ENCODE peak calls at places on chromosomes 13 and 19, in four cellular contexts. One of them, this sample, is unnamed.

GRCh38 chr13:46341112-46341711 is 45.8 kb downstream of the RUBCNL start:
- DNase-seq in A549: no peak
- DNase-seq in K562: no peak
- DNase-seq in WTC11: no peak
- DNase-seq in this sample: no peak

GRCh38 chr19:45472557-45473365 is 5.0 kb downstream of the FOSB start:
- DNase-seq in A549: no peak
- DNase-seq in K562: no peak
- DNase-seq in WTC11: no peak
- DNase-seq in this sample: no peak

GRCh38 chr13:93398167-93398566 is 171.6 kb downstream of the GPC6 start:
- DNase-seq in A549: no peak
- DNase-seq in K562: no peak
- DNase-seq in WTC11: no peak
- DNase-seq in this sample: no peak

GRCh38 chr13:113971471-113972231 is 2.2 kb downstream of the C13orf46 start:
- DNase-seq in A549: no peak
- DNase-seq in K562: no peak
- DNase-seq in WTC11: peak
- DNase-seq in this sample: no peak

GRCh38 chr19:35522745-35523327 is 5.3 kb downstream of the SBSN start:
- DNase-seq in A549: no peak
- DNase-seq in K562: no peak
- DNase-seq in WTC11: no peak
- DNase-seq in this sample: no peak

GRCh38 chr19:42528354-42529247 is at the start of gene CEACAM1:
- DNase-seq in A549: no peak
- DNase-seq in K562: no peak
- DNase-seq in WTC11: no peak
- DNase-seq in this sample: peak

GRCh38 chr13:33286143-33286542 is 588 bp upstream of the STARD13 start:
- DNase-seq in A549: no peak
- DNase-seq in K562: no peak
- DNase-seq in WTC11: no peak
- DNase-seq in this sample: no peak

GRCh38 chr19:41175825-41176734 is 16.9 kb upstream of the CYP2S1 start:
- DNase-seq in A549: peak
- DNase-seq in K562: no peak
- DNase-seq in WTC11: peak
- DNase-seq in this sample: peak

GRCh38 chr19:43518051-43518450 is 8.9 kb downstream of the ETHE1 start:
- DNase-seq in A549: no peak
- DNase-seq in K562: no peak
- DNase-seq in WTC11: no peak
- DNase-seq in this sample: no peak

GRCh38 chr19:375395-376110 is 31.0 kb upstream of the MIER2 start:
- DNase-seq in A549: no peak
- DNase-seq in K562: no peak
- DNase-seq in WTC11: no peak
- DNase-seq in this sample: no peak

GRCh38 chr19:46962030-46962570 is 57.5 kb upstream of the NPAS1 start:
- DNase-seq in A549: no peak
- DNase-seq in K562: no peak
- DNase-seq in WTC11: no peak
- DNase-seq in this sample: no peak

GRCh38 chr13:113349050-113349449 is 14.9 kb downstream of the GRTP1 start:
- DNase-seq in A549: no peak
- DNase-seq in K562: no peak
- DNase-seq in WTC11: no peak
- DNase-seq in this sample: no peak

GRCh38 chr13:28273919-28274318 is 135.6 kb downstream of the PAN3 start:
- DNase-seq in A549: no peak
- DNase-seq in K562: no peak
- DNase-seq in WTC11: no peak
- DNase-seq in this sample: no peak

GRCh38 chr13:30725331-30726085 is 9.8 kb upstream of the ALOX5AP start:
- DNase-seq in A549: no peak
- DNase-seq in K562: no peak
- DNase-seq in WTC11: no peak
- DNase-seq in this sample: no peak

GRCh38 chr19:55576746-55577145 is 3.9 kb downstream of the ZNF579 start:
- DNase-seq in A549: no peak
- DNase-seq in K562: no peak
- DNase-seq in WTC11: no peak
- DNase-seq in this sample: no peak

GRCh38 chr13:35472308-35473008 is 4.0 kb downstream of the MAB21L1 start:
- DNase-seq in A549: no peak
- DNase-seq in K562: no peak
- DNase-seq in WTC11: no peak
- DNase-seq in this sample: no peak

GRCh38 chr13:79973533-79973963 is 367.4 kb downstream of the SPRY2 start:
- DNase-seq in A549: peak
- DNase-seq in K562: no peak
- DNase-seq in WTC11: no peak
- DNase-seq in this sample: no peak

GRCh38 chr13:102907886-102908515 is 62.2 kb downstream of the ERCC5 start:
- DNase-seq in A549: no peak
- DNase-seq in K562: no peak
- DNase-seq in WTC11: no peak
- DNase-seq in this sample: no peak

GRCh38 chr19:47658431-47659383 is 49.8 kb downstream of the BICRA start:
- DNase-seq in A549: no peak
- DNase-seq in K562: no peak
- DNase-seq in WTC11: no peak
- DNase-seq in this sample: no peak

GRCh38 chr19:8459520-8460260 is 14.9 kb downstream of the HNRNPM start:
- DNase-seq in A549: peak
- DNase-seq in K562: no peak
- DNase-seq in WTC11: no peak
- DNase-seq in this sample: peak

GRCh38 chr13:108960006-108960405 is 330.6 kb downstream of the MYO16 start:
- DNase-seq in A549: no peak
- DNase-seq in K562: no peak
- DNase-seq in WTC11: no peak
- DNase-seq in this sample: no peak

GRCh38 chr13:42832341-42833153 is 51.2 kb downstream of the FAM216B start:
- DNase-seq in A549: no peak
- DNase-seq in K562: no peak
- DNase-seq in WTC11: no peak
- DNase-seq in this sample: peak

GRCh38 chr13:42355841-42356575 is 84.1 kb downstream of the AKAP11 start:
- DNase-seq in A549: no peak
- DNase-seq in K562: no peak
- DNase-seq in WTC11: no peak
- DNase-seq in this sample: no peak

GRCh38 chr13:111518161-111518791 is 197.8 kb downstream of the TEX29 start:
- DNase-seq in A549: peak
- DNase-seq in K562: no peak
- DNase-seq in WTC11: no peak
- DNase-seq in this sample: no peak

GRCh38 chr19:18833141-18833476 is 1.4 kb downstream of the UPF1 start:
- DNase-seq in A549: no peak
- DNase-seq in K562: no peak
- DNase-seq in WTC11: no peak
- DNase-seq in this sample: no peak

GRCh38 chr13:113634279-113635047 is 23.5 kb downstream of the ATP4B start:
- DNase-seq in A549: no peak
- DNase-seq in K562: no peak
- DNase-seq in WTC11: no peak
- DNase-seq in this sample: no peak

GRCh38 chr13:36549771-36550170 is 117.5 kb downstream of the CCNA1 start:
- DNase-seq in A549: no peak
- DNase-seq in K562: no peak
- DNase-seq in WTC11: no peak
- DNase-seq in this sample: no peak

GRCh38 chr13:21595546-21595822 is 8.5 kb downstream of the MICU2 start:
- DNase-seq in A549: no peak
- DNase-seq in K562: no peak
- DNase-seq in WTC11: no peak
- DNase-seq in this sample: no peak

GRCh38 chr13:83350569-83350968 is 531.7 kb downstream of the SLITRK1 start:
- DNase-seq in A549: peak
- DNase-seq in K562: no peak
- DNase-seq in WTC11: no peak
- DNase-seq in this sample: no peak

GRCh38 chr13:20291675-20292074 is 59.6 kb upstream of the GJB6 start:
- DNase-seq in A549: no peak
- DNase-seq in K562: no peak
- DNase-seq in WTC11: no peak
- DNase-seq in this sample: no peak

GRCh38 chr13:26991508-26992181 is 180.0 kb downstream of the USP12 start:
- DNase-seq in A549: peak
- DNase-seq in K562: no peak
- DNase-seq in WTC11: no peak
- DNase-seq in this sample: peak

GRCh38 chr13:30409911-30410704 is 12.2 kb upstream of the UBE2L5 start:
- DNase-seq in A549: peak
- DNase-seq in K562: no peak
- DNase-seq in WTC11: no peak
- DNase-seq in this sample: no peak

GRCh38 chr13:90362718-90363117 is 984.8 kb upstream of the MIR17HG start:
- DNase-seq in A549: peak
- DNase-seq in K562: no peak
- DNase-seq in WTC11: no peak
- DNase-seq in this sample: no peak

DNA sequence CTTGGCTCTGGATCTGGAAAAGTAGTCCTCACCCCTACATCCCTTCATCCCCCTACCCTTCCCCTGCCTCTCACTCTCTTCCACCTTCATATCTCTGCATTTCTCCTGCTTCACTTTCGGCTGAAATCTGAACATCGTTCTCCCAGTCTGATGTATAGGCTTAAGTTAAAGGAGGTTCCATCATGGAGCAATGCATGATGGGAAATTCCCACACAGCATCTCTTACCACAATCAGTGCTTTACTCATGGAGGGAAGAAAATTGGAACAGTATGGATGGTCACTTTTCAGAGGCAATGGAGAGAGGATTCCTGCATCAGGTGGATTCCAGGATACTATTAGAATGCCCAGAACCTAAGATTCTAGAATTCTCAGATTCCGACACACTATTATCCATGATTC is 6.1 kb upstream of the KLK8 start:
- DNase-seq in A549: no peak
- DNase-seq in K562: no peak
- DNase-seq in WTC11: no peak
- DNase-seq in this sample: no peak
- TF ChIP-seq NR3C1 in A549: no peak
- TF ChIP-seq NR3C1 in K562: no peak
- TF ChIP-seq NR3C1 in WTC11: no peak
- TF ChIP-seq NR3C1 in this sample: no peak

GRCh38 chr19:14390548-14390947 is 9.3 kb downstream of the ADGRE5 start:
- DNase-seq in A549: no peak
- DNase-seq in K562: no peak
- DNase-seq in WTC11: no peak
- DNase-seq in this sample: no peak
- TF ChIP-seq NR3C1 in A549: no peak
- TF ChIP-seq NR3C1 in K562: no peak
- TF ChIP-seq NR3C1 in WTC11: no peak
- TF ChIP-seq NR3C1 in this sample: no peak

GRCh38 chr13:86052141-86052540 is 252.9 kb upstream of the SLITRK6 start:
- DNase-seq in A549: no peak
- DNase-seq in K562: no peak
- DNase-seq in WTC11: no peak
- DNase-seq in this sample: no peak
- TF ChIP-seq NR3C1 in A549: no peak
- TF ChIP-seq NR3C1 in K562: no peak
- TF ChIP-seq NR3C1 in WTC11: no peak
- TF ChIP-seq NR3C1 in this sample: no peak

GRCh38 chr13:51763486-51763885 is 40.5 kb downstream of the DHRS12 start:
- DNase-seq in A549: no peak
- DNase-seq in K562: no peak
- DNase-seq in WTC11: no peak
- DNase-seq in this sample: no peak
- TF ChIP-seq NR3C1 in A549: no peak
- TF ChIP-seq NR3C1 in K562: no peak
- TF ChIP-seq NR3C1 in WTC11: no peak
- TF ChIP-seq NR3C1 in this sample: no peak

GRCh38 chr19:1929051-1929742 is 11.8 kb upstream of the CSNK1G2 start:
- DNase-seq in A549: peak
- DNase-seq in K562: peak
- DNase-seq in WTC11: peak
- DNase-seq in this sample: peak
- TF ChIP-seq NR3C1 in A549: no peak
- TF ChIP-seq NR3C1 in K562: no peak
- TF ChIP-seq NR3C1 in WTC11: no peak
- TF ChIP-seq NR3C1 in this sample: no peak

DNA sequence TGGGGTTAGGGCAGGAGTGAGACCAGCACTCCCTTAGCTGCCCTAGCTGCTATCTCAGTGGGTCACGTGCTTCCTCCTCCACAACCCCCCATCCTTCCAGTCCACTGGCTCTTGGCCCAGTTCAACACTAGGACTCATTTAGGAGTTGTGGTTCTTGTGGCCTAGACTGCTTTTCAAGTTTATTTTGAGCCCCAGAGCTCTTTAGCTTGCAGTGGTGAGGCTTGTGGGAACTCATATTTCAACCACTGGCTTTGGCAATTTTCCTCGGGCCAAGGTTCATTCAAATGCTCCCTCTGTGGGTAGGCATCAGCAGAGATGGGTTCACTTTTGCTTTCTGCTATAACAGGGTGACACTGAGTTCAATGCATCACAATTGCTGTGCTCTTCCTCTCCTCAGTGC is 436.2 kb upstream of the SLITRK5 start:
- DNase-seq in A549: no peak
- DNase-seq in K562: no peak
- DNase-seq in WTC11: no peak
- DNase-seq in this sample: no peak
- TF ChIP-seq NR3C1 in A549: no peak
- TF ChIP-seq NR3C1 in K562: no peak
- TF ChIP-seq NR3C1 in WTC11: no peak
- TF ChIP-seq NR3C1 in this sample: no peak

DNA sequence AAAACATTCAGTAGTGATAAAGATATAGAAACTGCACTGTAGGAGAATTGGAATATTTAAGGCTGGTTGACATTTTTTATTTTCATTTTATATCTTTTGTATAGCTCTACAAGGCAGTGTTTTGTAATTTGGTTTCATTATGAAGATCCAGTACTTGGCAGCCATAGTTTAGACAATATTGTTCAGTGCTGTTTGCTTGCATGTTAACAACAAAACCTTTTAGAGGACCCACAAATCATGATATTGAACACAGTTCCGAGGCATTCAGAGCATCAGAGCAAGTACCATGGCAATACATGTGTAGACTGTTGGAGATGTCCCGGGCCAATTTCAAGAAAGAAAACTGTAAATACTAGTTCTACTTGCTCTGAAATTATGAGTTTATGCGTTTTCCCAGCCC is 25.6 kb upstream of the GARRE1 start:
- DNase-seq in A549: no peak
- DNase-seq in K562: no peak
- DNase-seq in WTC11: no peak
- DNase-seq in this sample: no peak
- TF ChIP-seq NR3C1 in A549: no peak
- TF ChIP-seq NR3C1 in K562: no peak
- TF ChIP-seq NR3C1 in WTC11: no peak
- TF ChIP-seq NR3C1 in this sample: no peak

GRCh38 chr13:72960541-72960940 is 98.3 kb upstream of the KLF5 start:
- DNase-seq in A549: no peak
- DNase-seq in K562: no peak
- DNase-seq in WTC11: no peak
- DNase-seq in this sample: peak
- TF ChIP-seq NR3C1 in A549: no peak
- TF ChIP-seq NR3C1 in K562: no peak
- TF ChIP-seq NR3C1 in WTC11: no peak
- TF ChIP-seq NR3C1 in this sample: no peak

This sample was measured in HepG2.